ENCODE peak calls at places on chromosomes 3 and 15, in six cellular contexts. F is GM12878, J is K562, X is GM12892, A is HepG2, S is H1. W is an unnamed sample.

GRCh38 chr3:1380926-1381646 is 288.3 kb downstream of the CNTN6 start:
- DNase-seq in F (no peak), J (no peak), X (no peak), A (no peak), S (no peak), W (no peak)

GRCh38 chr15:49742381-49742780 is 121.5 kb downstream of the DTWD1 start:
- DNase-seq in F (no peak), J (no peak), X (no peak), A (no peak), S (no peak), W (no peak)

GRCh38 chr3:171187706-171188290 is 161.3 kb upstream of the SLC2A2 start:
- DNase-seq in F (no peak), J (peak; percentile 49), X (no peak), A (peak; percentile 47), S (no peak), W (peak; percentile 14)

GRCh38 chr3:112043621-112044201 is 9.2 kb downstream of the TMPRSS7 start:
- DNase-seq in F (peak; percentile 8), J (peak; percentile 59), X (peak; percentile 13), A (peak; percentile 62), S (peak; percentile 5), W (peak; percentile 24)

GRCh38 chr15:81293728-81294500 is 30.0 kb downstream of the STARD5 start:
- DNase-seq in F (peak; percentile 98), J (no peak), X (no peak), A (no peak), S (no peak), W (peak; percentile 37)

GRCh38 chr15:65927545-65927944 is 58.3 kb downstream of the RAB11A start:
- DNase-seq in F (no peak), J (no peak), X (no peak), A (no peak), S (no peak), W (no peak)

GRCh38 chr3:16504242-16504641 is 9.3 kb downstream of the RFTN1 start:
- DNase-seq in F (peak; percentile 96), J (no peak), X (peak; percentile 36), A (no peak), S (no peak), W (no peak)

GRCh38 chr3:180538493-180538892 is 63.5 kb upstream of the TTC14 start:
- DNase-seq in F (no peak), J (no peak), X (no peak), A (no peak), S (no peak), W (no peak)

GRCh38 chr3:4601926-4602325 is 108.8 kb downstream of the ITPR1 start:
- DNase-seq in F (no peak), J (no peak), X (no peak), A (no peak), S (no peak), W (no peak)

DNA sequence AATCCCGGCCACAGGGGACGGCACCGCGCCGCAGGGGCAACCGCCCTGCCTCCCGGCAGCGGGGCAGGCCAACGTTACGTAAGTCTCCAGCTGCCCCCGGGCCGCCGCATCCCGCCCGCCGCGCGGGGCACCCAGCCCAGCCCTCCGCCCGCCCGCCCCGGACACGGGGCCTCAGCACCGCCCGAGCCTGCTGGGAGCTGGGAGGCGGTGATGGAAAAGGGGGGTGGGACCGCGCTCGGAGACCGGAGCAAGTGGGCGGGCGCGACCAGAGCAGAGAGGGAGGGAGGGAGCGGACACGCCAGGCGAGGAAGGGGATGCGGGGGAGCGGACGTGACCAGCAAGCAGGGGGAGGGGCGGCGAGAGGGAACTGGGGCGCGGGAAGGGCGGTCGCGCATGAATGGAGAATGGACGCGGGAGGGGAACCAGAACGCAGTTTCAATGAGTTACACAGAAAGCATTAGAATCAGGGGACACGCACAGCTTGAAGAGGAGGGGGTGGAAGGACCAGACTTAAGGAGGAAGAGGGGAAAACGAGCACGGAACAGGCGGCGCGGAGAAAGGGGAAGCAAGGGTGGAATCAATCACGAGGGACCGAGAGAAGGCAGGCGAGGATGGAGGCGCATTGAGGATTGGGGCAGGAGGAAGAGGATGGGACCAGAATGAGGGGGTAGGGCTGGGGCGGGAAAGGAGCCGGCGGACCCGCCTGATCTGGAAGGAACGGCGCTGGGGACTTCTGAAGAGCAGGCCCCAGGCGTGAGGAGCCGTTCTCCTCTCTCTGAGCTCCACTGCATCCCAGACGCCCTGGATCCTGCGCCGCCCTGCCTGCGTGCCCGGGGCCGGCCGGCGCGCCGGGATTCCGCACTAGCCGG is 559 bp downstream of the PKM start:
- DNase-seq in F (peak; percentile 51), J (peak; percentile 83), X (peak; percentile 52), A (peak; percentile 81), S (peak; percentile 41), W (peak; percentile 35)
- TF ChIP-seq POLR2A in F (peak; percentile 87), J (peak; percentile 76), X (no peak), A (peak; percentile 48), S (no peak), W (no peak)

DNA sequence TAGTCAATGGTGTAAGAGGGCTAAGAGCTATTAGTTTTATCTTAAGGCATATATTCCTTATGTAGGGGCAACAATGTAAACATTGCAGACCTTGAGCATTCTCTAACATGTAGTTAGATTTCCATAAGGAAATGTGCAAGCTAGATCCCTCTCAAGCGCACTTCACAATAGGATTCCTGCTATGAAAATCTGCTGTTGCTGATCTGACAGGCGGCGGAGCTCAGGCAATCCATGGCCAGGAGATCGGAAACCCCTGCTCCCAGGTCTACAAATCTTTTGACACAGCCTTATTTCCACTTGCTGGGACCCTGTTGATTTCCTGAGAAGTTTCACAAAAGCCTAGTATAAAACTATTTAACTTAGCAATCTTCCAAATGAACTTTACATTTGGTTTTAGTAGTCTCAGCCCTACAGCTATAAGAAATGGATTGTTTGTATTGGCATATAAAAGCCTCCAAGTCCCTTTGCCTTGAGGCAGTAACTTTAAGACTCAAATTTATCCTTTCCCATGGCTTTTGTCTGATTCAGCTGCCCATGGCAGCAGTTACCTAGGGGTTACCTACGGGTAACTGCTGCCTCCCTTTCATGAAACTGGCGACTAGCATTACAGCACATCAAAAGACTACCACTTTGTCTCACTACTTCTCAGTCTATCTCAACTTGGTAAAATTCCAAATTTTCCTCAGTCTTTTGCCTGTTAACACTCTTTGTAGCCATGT is 22.7 kb downstream of the TRA2B start:
- DNase-seq in F (no peak), J (no peak), X (no peak), A (no peak), S (no peak), W (no peak)
- TF ChIP-seq POLR2AphosphoS5 in F (peak; percentile 72), J (peak; percentile 58), X (peak; percentile 81), A (no peak), S (no peak), W (peak; percentile 80)

GRCh38 chr3:13030649-13031048 is 42.6 kb downstream of the IQSEC1 start:
- DNase-seq in F (no peak), J (no peak), X (no peak), A (no peak), S (no peak), W (no peak)

GRCh38 chr3:13034861-13035260 is 38.4 kb downstream of the IQSEC1 start:
- DNase-seq in F (no peak), J (no peak), X (no peak), A (no peak), S (no peak), W (no peak)

GRCh38 chr3:13032206-13032605 is 41.0 kb downstream of the IQSEC1 start:
- DNase-seq in F (no peak), J (no peak), X (no peak), A (no peak), S (no peak), W (no peak)

GRCh38 chr3:13034109-13034800 is 39.0 kb downstream of the IQSEC1 start:
- DNase-seq in F (no peak), J (no peak), X (no peak), A (no peak), S (no peak), W (no peak)

DNA sequence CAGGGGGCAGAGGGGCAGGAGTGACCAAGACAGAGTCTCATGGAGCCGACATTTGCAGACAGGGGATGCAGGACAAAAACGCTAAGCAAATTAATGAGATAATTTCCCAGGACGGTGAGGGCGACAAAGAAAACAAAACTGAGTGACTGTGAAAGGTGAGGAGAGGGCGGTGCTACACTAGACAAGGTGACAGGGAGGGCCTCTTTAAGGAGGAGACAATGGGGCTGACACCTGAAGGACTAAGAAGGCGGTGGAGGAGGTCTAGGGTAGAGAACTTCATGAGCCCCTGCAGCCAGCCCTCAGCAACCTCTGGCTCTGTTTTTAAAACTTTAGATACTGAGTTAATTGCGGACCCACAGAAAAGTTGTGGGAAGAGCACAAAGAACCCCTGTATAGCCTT is 41.6 kb downstream of the IQSEC1 start:
- DNase-seq in F (no peak), J (no peak), X (no peak), A (no peak), S (no peak), W (no peak)
- TF ChIP-seq TAF1 in F (no peak), J (no peak), X (no peak), A (no peak), S (no peak), W (no peak)

DNA sequence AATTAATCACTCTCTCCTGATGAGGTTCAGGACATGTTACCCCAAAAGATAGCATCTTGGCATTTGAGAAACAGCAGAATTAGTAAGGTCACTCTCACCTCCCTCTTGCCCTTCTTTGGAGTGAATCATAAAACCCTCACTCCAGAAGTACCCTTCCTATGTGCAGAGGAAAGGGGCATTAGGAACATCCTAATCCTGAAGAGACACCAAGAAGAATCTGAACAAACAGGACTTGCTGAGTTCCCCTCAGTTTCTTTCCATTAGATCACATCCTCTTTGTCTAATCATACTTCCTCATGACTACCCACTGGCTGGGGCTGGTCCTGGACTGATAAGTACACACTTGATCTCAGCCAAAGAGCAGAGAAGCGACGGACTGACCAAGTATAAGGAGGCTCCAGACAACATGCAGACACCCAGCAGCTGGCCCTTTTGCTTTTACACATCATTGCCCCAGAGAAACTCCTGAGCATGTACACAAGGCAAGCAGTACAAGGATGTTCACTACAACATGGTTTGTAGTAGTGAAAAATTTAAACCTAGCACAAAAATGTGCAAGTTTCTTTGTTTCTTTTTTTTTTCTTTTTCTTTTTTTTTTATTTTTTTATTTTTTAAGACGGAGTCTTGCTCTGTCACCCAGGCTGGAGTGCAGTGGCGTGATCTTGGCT is 15.0 kb upstream of the TM6SF1 start:
- DNase-seq in F (no peak), J (peak; percentile 87), X (no peak), A (no peak), S (no peak), W (no peak)
- TF ChIP-seq POLR2A in F (peak; percentile 57), J (peak; percentile 68), X (peak; percentile 56), A (no peak), S (no peak), W (no peak)

DNA sequence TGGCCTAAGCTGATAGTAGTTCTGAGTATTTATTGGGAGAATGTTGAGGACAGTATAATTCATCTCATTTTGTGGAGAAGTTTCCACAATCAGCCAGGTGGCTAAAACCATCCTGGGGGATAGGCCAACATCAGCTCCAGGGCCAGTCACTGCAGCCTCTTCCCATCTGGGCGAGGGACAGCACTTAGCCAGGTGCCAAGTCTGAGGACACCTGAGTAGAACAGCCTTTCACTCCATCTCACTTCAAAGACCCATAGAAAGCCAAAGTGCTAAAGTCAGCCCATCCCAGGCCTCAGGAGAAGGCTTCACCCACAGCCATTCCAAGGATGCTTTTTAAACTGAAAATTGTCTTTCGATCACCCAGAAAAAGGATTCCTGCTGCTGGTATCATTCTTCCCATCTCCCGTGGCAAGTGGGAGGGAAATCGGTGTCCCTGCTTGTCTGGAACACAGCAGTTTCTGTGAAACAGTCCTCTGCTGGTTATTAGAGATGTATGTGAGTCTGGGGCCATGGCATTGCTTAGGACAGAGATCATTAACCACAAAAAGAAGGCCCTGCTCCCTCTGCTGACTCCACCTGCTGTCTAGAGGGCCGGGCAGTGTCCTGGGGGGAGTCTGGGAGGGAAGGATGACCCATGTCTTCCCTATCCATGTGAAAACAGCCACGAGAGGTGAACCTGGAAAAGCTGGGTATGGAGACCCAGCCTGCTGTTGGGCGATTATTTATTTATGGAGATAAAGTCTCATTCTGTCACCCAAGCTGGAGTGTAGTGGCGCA is 9.6 kb downstream of the CALML4 start:
- DNase-seq in F (no peak), J (no peak), X (no peak), A (no peak), S (no peak), W (no peak)
- TF ChIP-seq POLR2AphosphoS5 in F (no peak), J (no peak), X (no peak), A (no peak), S (no peak), W (no peak)

GRCh38 chr3:50318615-50319014 is 3.9 kb downstream of the HYAL2 start:
- DNase-seq in F (no peak), J (no peak), X (no peak), A (no peak), S (no peak), W (no peak)
- TF ChIP-seq TAF1 in F (no peak), J (no peak), X (no peak), A (no peak), S (no peak), W (no peak)

W was measured in GM12891.